ENCODE peak calls at places on chromosome 20, in six cellular contexts. G, I, F, V, D and K are unnamed samples.

GRCh38 chr20:58965270-58966064 is 15.6 kb upstream of the NELFCD start:
- DNase-seq in G (no peak), I (no peak), F (no peak), V (no peak), D (no peak), K (no peak)

GRCh38 chr20:24785141-24785924 is 163.7 kb upstream of the CST7 start:
- DNase-seq in G (peak), I (peak), F (peak), V (no peak), D (no peak), K (no peak)

GRCh38 chr20:13644010-13644409 is 5.3 kb upstream of the TASP1 start:
- DNase-seq in G (peak), I (no peak), F (peak), V (no peak), D (no peak), K (no peak)

GRCh38 chr20:36098364-36098763 is 56.2 kb upstream of the EPB41L1 start:
- DNase-seq in G (no peak), I (peak), F (peak), V (no peak), D (no peak), K (no peak)

GRCh38 chr20:59441860-59442810 is 141.7 kb downstream of the EDN3 start:
- DNase-seq in G (no peak), I (no peak), F (no peak), V (no peak), D (no peak), K (no peak)

GRCh38 chr20:46253391-46253790 is 54.9 kb downstream of the CDH22 start:
- DNase-seq in G (no peak), I (no peak), F (no peak), V (peak), D (no peak), K (no peak)

GRCh38 chr20:53322651-53323050 is 271.0 kb downstream of the ZNF217 start:
- DNase-seq in G (no peak), I (no peak), F (peak), V (no peak), D (no peak), K (no peak)

GRCh38 chr20:14415492-14415891 is 78.1 kb upstream of the FLRT3 start:
- DNase-seq in G (no peak), I (no peak), F (no peak), V (no peak), D (no peak), K (no peak)

GRCh38 chr20:17857639-17858449 is 110.8 kb downstream of the SNX5 start:
- DNase-seq in G (no peak), I (no peak), F (no peak), V (no peak), D (no peak), K (no peak)

GRCh38 chr20:22801528-22801927 is 217.2 kb upstream of the FOXA2 start:
- DNase-seq in G (no peak), I (no peak), F (no peak), V (no peak), D (no peak), K (no peak)

GRCh38 chr20:1330075-1330830 is 1.3 kb upstream of the SDCBP2 start:
- DNase-seq in G (no peak), I (no peak), F (no peak), V (no peak), D (peak), K (no peak)

GRCh38 chr20:45970646-45971424 is 1.2 kb downstream of the ZNF335 start:
- DNase-seq in G (peak), I (peak), F (peak), V (peak), D (no peak), K (no peak)

GRCh38 chr20:45448250-45448649 is 21.3 kb upstream of the WFDC2 start:
- DNase-seq in G (no peak), I (no peak), F (no peak), V (no peak), D (no peak), K (no peak)

GRCh38 chr20:47189060-47189459 is 167.4 kb downstream of the ZMYND8 start:
- DNase-seq in G (no peak), I (no peak), F (no peak), V (no peak), D (no peak), K (no peak)

DNA sequence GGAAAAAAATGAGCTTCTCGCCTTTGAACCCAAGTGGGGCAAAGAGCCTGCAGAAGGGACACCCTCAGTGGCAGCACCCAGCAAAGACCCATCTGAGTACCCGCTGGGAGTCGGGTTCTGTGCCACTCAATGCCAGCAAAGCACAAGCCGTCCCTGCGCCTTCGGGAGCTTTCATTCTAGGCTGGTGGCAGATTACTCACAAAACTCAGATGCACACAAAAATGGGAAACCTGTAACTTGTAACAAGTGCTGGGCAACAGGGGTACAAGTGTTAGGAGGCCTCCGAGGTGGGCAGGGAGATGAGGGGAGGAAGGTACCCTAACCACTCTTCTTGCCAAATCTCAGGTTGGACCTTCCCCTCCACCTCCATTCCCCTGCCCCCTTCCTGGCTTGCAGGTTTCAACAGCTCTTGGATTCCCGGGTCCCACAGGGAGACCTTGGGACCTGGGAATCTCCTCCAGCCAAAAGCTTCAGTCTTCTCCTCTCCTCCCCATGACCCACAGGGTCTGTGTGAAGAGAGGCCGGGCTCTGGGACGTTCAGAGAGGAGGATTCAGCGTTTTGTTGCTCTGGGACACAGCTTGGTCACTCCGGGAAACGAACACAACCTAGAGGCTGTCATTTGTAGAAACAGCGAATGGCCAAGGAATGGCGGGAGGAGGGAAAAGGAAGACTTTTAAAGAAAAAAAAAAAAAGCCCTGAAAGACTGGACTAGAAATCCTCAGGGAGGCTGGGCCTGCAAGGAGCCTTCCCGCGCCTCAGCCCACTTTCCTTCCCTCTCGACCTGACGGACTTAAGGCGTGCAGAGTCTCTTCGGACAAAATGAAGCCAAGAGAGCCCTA is 1.2 kb upstream of the PARD6B start:
- DNase-seq in G (peak), I (no peak), F (peak), V (peak), D (no peak), K (no peak)
- H2BK5ac ChIP-seq in G (peak), I (no peak), F (peak), V (no peak), D (peak), K (peak)

GRCh38 chr20:41373851-41374567 is 7.4 kb upstream of the EMILIN3 start:
- DNase-seq in G (no peak), I (no peak), F (no peak), V (no peak), D (no peak), K (no peak)
- H2BK120ac ChIP-seq in G (no peak), I (no peak), F (no peak), V (no peak), D (no peak), K (no peak)

GRCh38 chr20:56855693-56856092 is 226.6 kb downstream of the TFAP2C start:
- DNase-seq in G (no peak), I (no peak), F (no peak), V (no peak), D (no peak), K (no peak)

GRCh38 chr20:56859751-56860366 is 230.8 kb downstream of the TFAP2C start:
- DNase-seq in G (peak), I (no peak), F (peak), V (peak), D (peak), K (no peak)

GRCh38 chr20:56860413-56860812 is 231.3 kb downstream of the TFAP2C start:
- DNase-seq in G (peak), I (no peak), F (peak), V (no peak), D (no peak), K (no peak)

GRCh38 chr20:56861590-56861989 is 232.5 kb downstream of the TFAP2C start:
- DNase-seq in G (no peak), I (no peak), F (no peak), V (no peak), D (no peak), K (no peak)

DNA sequence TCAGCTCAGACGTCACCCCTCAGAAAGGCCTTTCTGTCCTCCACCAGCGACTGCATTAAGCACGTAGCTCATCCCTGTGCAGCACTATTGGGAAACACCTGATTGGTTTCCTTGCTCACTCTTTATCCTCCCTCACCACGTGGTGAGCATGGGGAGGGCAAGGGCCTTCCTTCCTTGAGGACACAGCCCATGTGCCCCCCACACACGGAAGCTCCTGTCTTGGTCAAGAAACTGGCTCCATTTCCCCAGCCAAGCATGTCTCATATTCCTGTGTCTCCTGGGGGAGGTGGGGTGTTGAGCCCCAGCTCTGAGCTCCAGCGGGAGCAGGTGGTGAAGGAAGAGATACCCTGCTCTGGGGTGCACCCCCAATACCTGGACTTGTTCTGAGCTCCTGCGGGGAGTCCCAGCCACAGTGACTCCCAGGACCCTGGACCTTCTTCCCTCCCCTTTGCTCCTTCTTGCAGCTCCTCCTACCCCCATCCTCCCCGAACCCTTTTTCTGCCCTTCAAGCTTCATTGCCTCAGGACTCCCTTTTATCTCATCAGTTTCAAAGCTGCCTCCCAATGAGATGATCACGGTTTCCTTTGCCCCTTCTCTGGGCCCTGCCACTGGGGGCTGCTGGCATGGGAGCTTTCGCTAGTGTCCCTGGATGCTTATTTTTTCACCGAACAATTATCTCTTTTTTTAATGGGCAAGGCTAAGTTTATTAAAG is 230.1 kb downstream of the TFAP2C start:
- DNase-seq in G (no peak), I (no peak), F (no peak), V (no peak), D (no peak), K (no peak)
- H4K91ac ChIP-seq in G (no peak), I (no peak), F (peak), V (no peak), D (peak), K (no peak)

GRCh38 chr20:4110885-4111284 is 95.5 kb upstream of the RNF24 start:
- DNase-seq in G (no peak), I (no peak), F (no peak), V (no peak), D (no peak), K (no peak)

GRCh38 chr20:4109307-4109564 is 93.9 kb upstream of the RNF24 start:
- DNase-seq in G (no peak), I (no peak), F (no peak), V (no peak), D (no peak), K (no peak)

GRCh38 chr20:4111440-4112411 is 96.4 kb upstream of the RNF24 start:
- DNase-seq in G (no peak), I (no peak), F (no peak), V (no peak), D (peak), K (no peak)

GRCh38 chr20:4109587-4109986 is 94.2 kb upstream of the RNF24 start:
- DNase-seq in G (no peak), I (no peak), F (no peak), V (no peak), D (no peak), K (no peak)

GRCh38 chr20:4108495-4109306 is 93.3 kb upstream of the RNF24 start:
- DNase-seq in G (peak), I (peak), F (peak), V (peak), D (peak), K (peak)
- H2BK5ac ChIP-seq in G (no peak), I (no peak), F (no peak), V (no peak), D (peak), K (no peak)

GRCh38 chr20:60694763-60695162 is 557.3 kb upstream of the CDH4 start:
- DNase-seq in G (no peak), I (peak), F (no peak), V (no peak), D (no peak), K (no peak)
- H2BK120ac ChIP-seq in G (no peak), I (no peak), F (no peak), V (no peak), D (peak), K (no peak)

GRCh38 chr20:64216910-64217309 is 38.6 kb upstream of the PCMTD2 start:
- DNase-seq in G (no peak), I (no peak), F (no peak), V (no peak), D (no peak), K (no peak)

GRCh38 chr20:64214952-64215351 is 40.6 kb upstream of the PCMTD2 start:
- DNase-seq in G (no peak), I (no peak), F (no peak), V (no peak), D (no peak), K (no peak)

GRCh38 chr20:64217539-64217938 is 38.0 kb upstream of the PCMTD2 start:
- DNase-seq in G (no peak), I (no peak), F (no peak), V (no peak), D (no peak), K (no peak)

GRCh38 chr20:64214113-64214512 is 41.4 kb upstream of the PCMTD2 start:
- DNase-seq in G (no peak), I (no peak), F (no peak), V (no peak), D (no peak), K (no peak)

GRCh38 chr20:64216036-64216435 is 39.5 kb upstream of the PCMTD2 start:
- DNase-seq in G (no peak), I (no peak), F (no peak), V (no peak), D (no peak), K (no peak)
- H4K91ac ChIP-seq in G (no peak), I (no peak), F (no peak), V (no peak), D (no peak), K (no peak)